ENCODE peak calls at places on chromosomes 12 and 14, in eight cellular contexts. Z is body of pancreas; O is CD8-positive, alpha-beta T cell; K is IMR-90; N is PC-9; T is mucosa of descending colon; S is cardiac muscle cell; B is heart right ventricle. I is an unnamed sample.

GRCh38 chr14:60845523-60845922 is 111.0 kb downstream of the MNAT1 start:
- DNase-seq in O (no peak), S (no peak), T (no peak), K (no peak), N (no peak), Z (no peak), B (no peak), I (no peak)

GRCh38 chr12:63877693-63878092 is 33.2 kb downstream of the SRGAP1 start:
- DNase-seq in N (peak; percentile 90), B (no peak), O (no peak), K (no peak), Z (no peak), S (no peak), T (no peak), I (no peak)

GRCh38 chr12:40117818-40118217 is 11.9 kb upstream of the SLC2A13 start:
- DNase-seq in N (no peak), K (no peak), T (no peak), O (no peak), B (no peak), S (no peak), Z (no peak), I (no peak)

GRCh38 chr14:100030441-100031153 is 34.6 kb upstream of the EVL start:
- DNase-seq in B (no peak), S (no peak), T (no peak), N (no peak), O (no peak), K (peak; percentile 95), Z (peak; percentile 46), I (no peak)

GRCh38 chr12:5945071-5946008 is at the start of gene ANO2:
- DNase-seq in B (peak; percentile 27), T (no peak), N (no peak), K (no peak), S (peak; percentile 80), O (no peak), Z (no peak), I (no peak)

GRCh38 chr12:24903305-24904088 is 45.4 kb downstream of the BCAT1 start:
- DNase-seq in O (no peak), K (no peak), N (no peak), Z (no peak), B (no peak), T (no peak), S (no peak), I (no peak)

GRCh38 chr14:20412422-20412821 is 879 bp downstream of the TEP1 start:
- DNase-seq in O (no peak), Z (no peak), T (no peak), B (no peak), K (no peak), S (no peak), N (no peak), I (peak; percentile 23)

GRCh38 chr14:23877538-23878180 is 75.9 kb upstream of the DHRS4 start:
- DNase-seq in K (no peak), O (no peak), N (no peak), S (no peak), Z (no peak), T (no peak), B (no peak), I (no peak)

GRCh38 chr12:51368640-51369517 is 22.3 kb downstream of the GALNT6 start:
- DNase-seq in S (no peak), T (peak; percentile 93), N (no peak), B (peak; percentile 31), K (peak; percentile 60), Z (peak; percentile 54), O (peak; percentile 78), I (no peak)

GRCh38 chr14:69088523-69089445 is 64.1 kb downstream of the DCAF5 start:
- DNase-seq in K (peak; percentile 70), S (no peak), B (no peak), O (no peak), N (no peak), Z (no peak), T (no peak), I (peak; percentile 34)

GRCh38 chr12:67508830-67509229 is 139.7 kb upstream of the DYRK2 start:
- DNase-seq in B (no peak), N (no peak), T (no peak), Z (no peak), K (no peak), O (no peak), S (no peak), I (no peak)

GRCh38 chr12:62250671-62251608 is 9.3 kb upstream of the USP15 start:
- DNase-seq in K (peak; percentile 58), S (no peak), Z (peak; percentile 4), B (no peak), N (no peak), O (no peak), T (no peak), I (no peak)

GRCh38 chr12:10719482-10719881 is 3.6 kb downstream of the YBX3 start:
- DNase-seq in S (no peak), Z (no peak), T (no peak), N (no peak), B (no peak), O (no peak), K (no peak), I (no peak)

GRCh38 chr14:37599527-37600368 is 4.3 kb downstream of the TTC6 start:
- DNase-seq in O (no peak), N (no peak), B (no peak), Z (no peak), T (no peak), K (no peak), S (no peak), I (no peak)

GRCh38 chr14:79576434-79576833 is 634.9 kb downstream of the DIO2 start:
- DNase-seq in T (no peak), N (no peak), B (no peak), K (peak; percentile 67), S (no peak), O (no peak), Z (no peak), I (no peak)

GRCh38 chr14:31307198-31307597 is 99.6 kb upstream of the HECTD1 start:
- DNase-seq in B (no peak), T (no peak), O (no peak), N (no peak), K (no peak), Z (no peak), S (no peak), I (no peak)

GRCh38 chr14:31307618-31308017 is 100.0 kb upstream of the HECTD1 start:
- DNase-seq in Z (no peak), N (no peak), O (no peak), B (no peak), S (no peak), K (no peak), T (no peak), I (no peak)

DNA sequence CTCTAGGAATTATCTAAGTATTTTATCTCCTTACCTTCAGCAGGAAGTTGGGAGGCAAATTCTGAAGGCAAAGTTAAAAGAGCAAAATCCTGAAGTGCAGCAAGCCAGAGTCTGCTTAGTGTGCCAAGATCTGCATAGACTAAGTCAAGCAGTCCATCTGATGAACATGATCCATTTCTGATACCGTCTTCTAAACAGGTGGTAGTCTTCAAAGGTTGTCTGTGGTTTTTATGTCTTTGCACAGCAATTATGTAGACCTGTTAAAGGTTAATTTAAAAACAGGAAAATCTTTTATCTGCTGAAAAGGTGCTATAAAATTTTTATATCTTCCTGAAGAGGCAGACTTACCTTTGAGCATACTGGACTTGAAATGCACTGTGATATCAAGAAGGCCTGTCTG is 105.3 kb upstream of the HECTD1 start:
- DNase-seq in B (no peak), K (no peak), T (no peak), O (no peak), N (no peak), Z (no peak), S (no peak), I (no peak)
- H3K4me1 ChIP-seq in B (no peaks in the 10 kb centered on the region), K (no peaks in the 10 kb centered on the region), T (peaks cover 7% of the 10 kb centered on the region), O (no peaks in the 10 kb centered on the region), N (no peaks in the 10 kb centered on the region), Z (no peaks in the 10 kb centered on the region), S (no peaks in the 10 kb centered on the region), I (no peaks in the 10 kb centered on the region)

DNA sequence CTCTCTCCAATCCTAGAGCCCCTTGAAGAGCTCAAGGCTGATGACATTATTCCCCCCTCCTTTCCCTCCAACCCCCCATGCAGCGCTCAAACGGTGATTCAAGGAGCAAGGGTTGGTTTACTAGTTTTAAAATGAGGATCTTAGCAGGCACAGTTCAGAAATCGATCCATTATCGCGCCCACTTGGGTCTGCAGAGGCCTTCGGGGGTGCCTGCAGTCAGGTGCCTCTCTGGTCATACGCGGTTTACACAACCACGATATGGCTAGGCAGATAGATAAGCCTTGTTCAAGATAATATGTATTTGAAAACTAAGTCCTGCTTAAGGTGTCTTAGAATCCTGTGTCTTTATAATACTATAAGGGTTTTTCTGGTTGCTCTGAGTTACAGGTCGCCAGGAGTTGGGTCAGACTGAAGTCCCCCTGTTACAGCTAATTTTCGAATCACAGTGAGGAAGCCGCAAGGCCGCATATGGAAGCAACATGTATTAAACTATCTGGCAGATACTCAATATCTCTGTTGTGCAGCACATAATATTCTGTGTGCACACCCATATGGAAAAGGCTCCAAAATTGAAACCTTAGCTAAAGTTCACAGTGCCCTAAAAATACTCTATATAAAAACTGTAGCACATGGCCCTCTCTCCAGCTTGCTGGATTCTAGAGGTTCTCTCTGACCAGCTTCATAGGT is 10.0 kb downstream of the BHLHE41 start:
- DNase-seq in T (no peak), O (no peak), S (no peak), K (no peak), B (no peak), Z (no peak), N (no peak), I (no peak)
- H3K4me1 ChIP-seq in T (peaks cover 11% of the 10 kb centered on the region), O (peaks cover 10% of the 10 kb centered on the region), S (peaks cover 13% of the 10 kb centered on the region), K (no peaks in the 10 kb centered on the region), B (peaks cover 7% of the 10 kb centered on the region), Z (peaks cover 35% of the 10 kb centered on the region), N (peaks cover 68% of the 10 kb centered on the region), I (peaks cover 49% of the 10 kb centered on the region)

GRCh38 chr12:119869720-119870119 is 7.4 kb downstream of the CIT start:
- DNase-seq in O (no peak), S (no peak), Z (no peak), B (no peak), T (peak; percentile 55), N (no peak), K (peak; percentile 96), I (peak; percentile 70)

GRCh38 chr12:119864591-119864990 is 12.5 kb downstream of the CIT start:
- DNase-seq in Z (no peak), O (no peak), T (no peak), K (no peak), B (no peak), S (no peak), N (no peak), I (no peak)

GRCh38 chr12:119870462-119870861 is 6.7 kb downstream of the CIT start:
- DNase-seq in O (no peak), K (no peak), N (no peak), Z (no peak), S (no peak), B (no peak), T (no peak), I (no peak)

GRCh38 chr12:119868992-119869391 is 8.1 kb downstream of the CIT start:
- DNase-seq in O (no peak), S (no peak), B (no peak), T (no peak), N (no peak), Z (no peak), K (peak; percentile 54), I (no peak)
- H3K4me1 ChIP-seq in O (no peaks in the 10 kb centered on the region), S (no peaks in the 10 kb centered on the region), B (no peaks in the 10 kb centered on the region), T (no peaks in the 10 kb centered on the region), N (no peaks in the 10 kb centered on the region), Z (no peaks in the 10 kb centered on the region), K (peaks cover 2% of the 10 kb centered on the region), I (peaks cover 12% of the 10 kb centered on the region)

DNA sequence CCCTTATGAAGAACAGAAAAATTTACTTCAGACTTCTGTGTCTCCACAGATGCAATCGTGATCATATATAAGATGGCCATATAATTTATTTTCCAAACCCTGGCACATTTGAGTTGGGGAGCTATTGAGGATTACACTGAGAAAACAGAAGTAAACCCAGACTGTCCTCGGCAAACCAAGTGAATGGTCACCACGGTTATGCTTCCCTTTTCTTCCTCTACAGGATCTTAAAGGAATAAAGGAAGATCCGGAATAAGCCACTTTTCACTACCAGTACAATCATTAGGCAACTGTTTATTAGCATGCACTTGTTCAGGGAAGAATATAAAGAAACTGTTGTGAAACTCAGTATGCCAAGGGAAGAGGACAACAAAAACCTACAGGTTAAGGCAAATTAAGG is 27.6 kb downstream of the SBNO1 start:
- DNase-seq in S (no peak), T (no peak), O (no peak), B (no peak), N (no peak), Z (no peak), K (no peak), I (no peak)
- H3K4me1 ChIP-seq in S (no peaks in the 10 kb centered on the region), T (no peaks in the 10 kb centered on the region), O (no peaks in the 10 kb centered on the region), B (no peaks in the 10 kb centered on the region), N (no peaks in the 10 kb centered on the region), Z (no peaks in the 10 kb centered on the region), K (no peaks in the 10 kb centered on the region), I (no peaks in the 10 kb centered on the region)

I was measured in SJSA1.